ENCODE peak calls at places on chromosomes 16 and 17, in nine cellular contexts. B, F, Q, R, P, O, C, H and D are unnamed samples.

GRCh38 chr16:71610447-71610846 is 15.5 kb upstream of the MARVELD3 start:
- DNase-seq in B (no peak), F (no peak), Q (no peak), R (no peak), P (no peak), O (no peak), C (no peak), H (no peak), D (no peak)

GRCh38 chr17:43758086-43758485 is 505 bp downstream of the SOST start:
- DNase-seq in B (no peak), F (no peak), Q (no peak), R (no peak), P (no peak), O (no peak), C (no peak), H (no peak), D (no peak)

GRCh38 chr17:65518256-65518655 is 43.2 kb downstream of the AXIN2 start:
- DNase-seq in B (no peak), F (no peak), Q (no peak), R (no peak), P (no peak), O (no peak), C (no peak), H (no peak), D (no peak)

GRCh38 chr16:66975302-66975893 is 13.0 kb upstream of the CES4A start:
- DNase-seq in B (no peak), F (no peak), Q (no peak), R (no peak), P (no peak), O (no peak), C (no peak), H (no peak), D (no peak)

GRCh38 chr17:81165246-81166032 is at the start of gene PVALEF:
- DNase-seq in B (no peak), F (no peak), Q (no peak), R (no peak), P (no peak), O (peak), C (no peak), H (no peak), D (no peak)

GRCh38 chr16:86471896-86472295 is 38.4 kb upstream of the FOXF1 start:
- DNase-seq in B (no peak), F (no peak), Q (no peak), R (no peak), P (no peak), O (no peak), C (no peak), H (no peak), D (no peak)

GRCh38 chr16:49398761-49399160 is 25.2 kb downstream of the C16orf78 start:
- DNase-seq in B (no peak), F (no peak), Q (no peak), R (no peak), P (no peak), O (no peak), C (no peak), H (no peak), D (no peak)

GRCh38 chr16:15701975-15702970 is 52.2 kb downstream of the NDE1 start:
- DNase-seq in B (no peak), F (no peak), Q (no peak), R (no peak), P (no peak), O (no peak), C (no peak), H (no peak), D (no peak)

GRCh38 chr16:78310990-78311561 is 211.6 kb downstream of the WWOX start:
- DNase-seq in B (no peak), F (no peak), Q (no peak), R (no peak), P (no peak), O (no peak), C (no peak), H (no peak), D (no peak)

GRCh38 chr17:21275047-21275578 is 9.4 kb upstream of the MAP2K3 start:
- DNase-seq in B (no peak), F (peak), Q (no peak), R (no peak), P (no peak), O (no peak), C (no peak), H (no peak), D (no peak)

GRCh38 chr17:44385287-44386181 is 3.9 kb downstream of the ITGA2B start:
- DNase-seq in B (peak), F (peak), Q (peak), R (peak), P (no peak), O (peak), C (peak), H (peak), D (no peak)

GRCh38 chr16:81399909-81400308 is 44.7 kb upstream of the CMIP start:
- DNase-seq in B (no peak), F (no peak), Q (no peak), R (no peak), P (no peak), O (no peak), C (no peak), H (no peak), D (no peak)

GRCh38 chr17:57856792-57857620 is 7.2 kb upstream of the MRPS23 start:
- DNase-seq in B (no peak), F (no peak), Q (no peak), R (no peak), P (no peak), O (no peak), C (no peak), H (no peak), D (no peak)

GRCh38 chr17:40095944-40096791 is 4.2 kb downstream of the NR1D1 start:
- DNase-seq in B (peak), F (no peak), Q (no peak), R (no peak), P (peak), O (no peak), C (no peak), H (peak), D (no peak)

GRCh38 chr17:60971515-60972369 is 294.1 kb downstream of the BCAS3 start:
- DNase-seq in B (peak), F (peak), Q (no peak), R (no peak), P (no peak), O (peak), C (no peak), H (peak), D (no peak)

GRCh38 chr16:19488213-19488640 is 33.7 kb downstream of the GDE1 start:
- DNase-seq in B (no peak), F (no peak), Q (no peak), R (no peak), P (no peak), O (no peak), C (no peak), H (no peak), D (no peak)

GRCh38 chr17:76252040-76252954 is 12.0 kb upstream of the RNF157 start:
- DNase-seq in B (no peak), F (no peak), Q (peak), R (no peak), P (no peak), O (no peak), C (peak), H (no peak), D (no peak)

GRCh38 chr16:52068447-52069074 is 478.4 kb downstream of the TOX3 start:
- DNase-seq in B (no peak), F (peak), Q (no peak), R (peak), P (no peak), O (no peak), C (no peak), H (no peak), D (peak)

GRCh38 chr17:31061678-31062077 is 33.1 kb upstream of the NF1 start:
- DNase-seq in B (no peak), F (no peak), Q (no peak), R (no peak), P (no peak), O (no peak), C (no peak), H (no peak), D (no peak)

GRCh38 chr17:82372063-82372590 is 562 bp downstream of the UTS2R start:
- DNase-seq in B (no peak), F (no peak), Q (no peak), R (no peak), P (no peak), O (no peak), C (no peak), H (no peak), D (no peak)

GRCh38 chr16:28621756-28622155 is 11.9 kb upstream of the SULT1A1 start:
- DNase-seq in B (no peak), F (no peak), Q (no peak), R (no peak), P (no peak), O (no peak), C (no peak), H (no peak), D (no peak)

GRCh38 chr17:31680126-31680525 is 178.9 kb downstream of the COPRS start:
- DNase-seq in B (no peak), F (no peak), Q (no peak), R (no peak), P (no peak), O (no peak), C (no peak), H (no peak), D (no peak)

GRCh38 chr16:20818929-20819585 is 12.7 kb downstream of the REXO5 start:
- DNase-seq in B (no peak), F (no peak), Q (no peak), R (no peak), P (no peak), O (no peak), C (no peak), H (no peak), D (no peak)

GRCh38 chr17:42182927-42183734 is 2.1 kb downstream of the HCRT start:
- DNase-seq in B (no peak), F (no peak), Q (no peak), R (no peak), P (no peak), O (no peak), C (no peak), H (no peak), D (no peak)